ENCODE peak calls at places on chromosomes 12 and 14, in eight cellular contexts. Y, N, E, J, X, T, S and R are unnamed samples.

GRCh38 chr12:51265024-51265423 is 5.2 kb downstream of the SMAGP start:
- DNase-seq in S (no peak), T (no peak), X (no peak), Y (no peak), E (peak; percentile 24), J (no peak), N (no peak), R (no peak)

GRCh38 chr12:66176105-66176504 is 6.3 kb upstream of the TMBIM4 start:
- DNase-seq in S (no peak), E (no peak), T (no peak), Y (no peak), X (no peak), J (no peak), N (no peak), R (no peak)

GRCh38 chr14:103552011-103552797 is 10.3 kb downstream of the BAG5 start:
- DNase-seq in S (no peak), E (no peak), Y (no peak), X (no peak), T (peak; percentile 22), J (no peak), N (peak; percentile 42), R (no peak)

GRCh38 chr12:64457036-64457435 is 5.1 kb downstream of the TBK1 start:
- DNase-seq in N (no peak), T (no peak), Y (no peak), S (no peak), J (no peak), X (peak; percentile 81), E (no peak), R (no peak)

GRCh38 chr14:72613196-72613974 is 280.5 kb downstream of the DPF3 start:
- DNase-seq in T (peak; percentile 77), Y (no peak), X (peak; percentile 52), E (no peak), N (peak; percentile 41), S (peak; percentile 61), J (peak; percentile 80), R (no peak)

GRCh38 chr14:45177081-45177480 is 41.4 kb downstream of the FANCM start:
- DNase-seq in E (no peak), T (no peak), X (peak; percentile 51), S (no peak), J (no peak), Y (no peak), N (no peak), R (no peak)

GRCh38 chr12:106227641-106228319 is 20.0 kb downstream of the CKAP4 start:
- DNase-seq in T (peak; percentile 27), S (no peak), J (peak; percentile 59), N (no peak), X (peak; percentile 55), E (no peak), Y (no peak), R (no peak)

GRCh38 chr14:80264698-80265097 is 53.4 kb upstream of the DIO2 start:
- DNase-seq in E (no peak), T (no peak), J (no peak), X (no peak), S (no peak), N (no peak), Y (no peak), R (no peak)

GRCh38 chr12:28190321-28191017 is at the start of gene CCDC91:
- DNase-seq in E (peak; percentile 60), J (peak; percentile 88), Y (peak; percentile 69), S (peak; percentile 85), N (peak; percentile 84), X (peak; percentile 94), T (peak; percentile 92), R (peak; percentile 45)

GRCh38 chr12:89352492-89353187 is at the start of gene DUSP6:
- DNase-seq in S (peak; percentile 92), E (no peak), X (peak; percentile 100), J (peak; percentile 92), N (peak; percentile 89), T (peak; percentile 96), Y (peak; percentile 98), R (peak; percentile 80)

GRCh38 chr12:93851245-93851665 is 174.1 kb downstream of the CRADD start:
- DNase-seq in S (no peak), E (no peak), X (peak; percentile 85), T (no peak), Y (no peak), J (no peak), N (no peak), R (no peak)

GRCh38 chr12:130335517-130336392 is 1.9 kb upstream of the PIWIL1 start:
- DNase-seq in N (peak; percentile 26), X (peak; percentile 71), T (peak; percentile 60), S (peak; percentile 88), J (no peak), E (peak; percentile 3), Y (peak; percentile 49), R (no peak)

GRCh38 chr12:8018666-8019581 is 13.6 kb upstream of the FOXJ2 start:
- DNase-seq in S (no peak), J (no peak), T (no peak), E (no peak), N (no peak), X (peak; percentile 92), Y (no peak), R (no peak)

GRCh38 chr14:93234798-93235197 is 27.7 kb downstream of the UBR7 start:
- DNase-seq in J (no peak), Y (peak; percentile 34), T (peak; percentile 19), N (no peak), S (no peak), E (no peak), X (no peak), R (no peak)

GRCh38 chr14:21268612-21269251 is 510 bp downstream of the HNRNPC start:
- DNase-seq in X (peak; percentile 76), T (peak; percentile 27), N (peak; percentile 44), E (no peak), S (peak; percentile 61), Y (no peak), J (peak; percentile 30), R (no peak)

GRCh38 chr12:51238510-51239334 is at the start of gene DAZAP2:
- DNase-seq in J (peak; percentile 98), E (peak; percentile 88), S (peak; percentile 88), Y (peak; percentile 94), N (peak; percentile 96), X (peak; percentile 98), T (peak; percentile 99), R (peak; percentile 76)

GRCh38 chr14:39060818-39061437 is 42.1 kb downstream of the SEC23A start:
- DNase-seq in X (no peak), E (peak; percentile 42), N (no peak), Y (no peak), S (no peak), J (no peak), T (no peak), R (no peak)

DNA sequence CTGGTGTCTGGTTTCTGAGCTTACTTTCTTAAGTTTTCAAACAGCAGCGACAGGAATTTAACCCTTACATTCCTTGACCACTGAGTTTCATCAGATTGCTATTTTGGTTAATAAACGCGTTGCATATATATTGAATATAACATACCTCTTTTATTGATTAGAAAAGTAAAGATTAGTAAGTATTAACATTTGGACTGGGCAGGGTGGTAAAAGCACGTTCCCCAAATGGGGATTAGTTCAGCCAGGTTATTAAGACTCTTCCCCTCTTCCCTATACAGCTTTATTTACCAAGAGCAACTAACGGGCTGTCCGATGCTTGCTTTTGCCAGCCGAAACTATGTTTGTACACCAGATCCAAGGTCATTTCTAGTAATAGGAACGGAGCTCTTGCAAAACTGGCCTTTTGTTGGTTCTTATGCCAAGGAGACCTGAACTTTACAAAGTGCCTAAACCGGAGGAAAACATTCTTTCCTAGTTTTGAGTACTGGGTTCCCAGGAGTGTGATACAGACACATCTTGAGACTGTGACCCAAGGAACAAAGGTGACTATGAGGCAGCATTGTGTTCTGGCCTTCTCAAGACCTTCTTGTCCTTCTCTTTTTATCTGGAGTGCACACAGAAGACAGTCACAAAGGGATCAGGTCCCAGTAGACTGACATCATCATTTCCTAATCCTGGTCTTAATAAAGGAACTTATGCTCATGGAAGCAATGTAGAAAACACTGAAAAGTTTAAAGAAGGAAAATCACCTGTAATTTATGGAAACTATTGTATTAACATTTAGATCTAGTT is 2.6 kb downstream of the GLRX5 start:
- DNase-seq in S (no peak), E (no peak), T (no peak), N (no peak), Y (no peak), X (no peak), J (no peak), R (no peak)
- H3K4me3 ChIP-seq in S (no peak overlapping the region), E (peak overlapping the region; percentile 90), T (no peak overlapping the region), N (no peak overlapping the region), Y (no peak overlapping the region), X (peak overlapping the region; percentile 90), J (no peak overlapping the region), R (no peak overlapping the region)

GRCh38 chr12:57047981-57048380 is 1.9 kb downstream of the MYO1A start:
- DNase-seq in S (no peak), N (no peak), E (no peak), J (no peak), T (no peak), Y (no peak), X (no peak), R (no peak)

GRCh38 chr12:57046947-57047890 is 2.7 kb downstream of the MYO1A start:
- DNase-seq in J (no peak), Y (no peak), X (peak; percentile 94), T (no peak), N (no peak), S (no peak), E (no peak), R (no peak)

GRCh38 chr12:57049047-57049446 is 882 bp downstream of the MYO1A start:
- DNase-seq in S (no peak), J (no peak), T (no peak), N (no peak), X (no peak), E (no peak), Y (no peak), R (no peak)

GRCh38 chr12:57049890-57050289 is at the start of gene MYO1A:
- DNase-seq in J (peak; percentile 34), T (no peak), N (no peak), S (no peak), Y (no peak), X (peak; percentile 32), E (no peak), R (no peak)

DNA sequence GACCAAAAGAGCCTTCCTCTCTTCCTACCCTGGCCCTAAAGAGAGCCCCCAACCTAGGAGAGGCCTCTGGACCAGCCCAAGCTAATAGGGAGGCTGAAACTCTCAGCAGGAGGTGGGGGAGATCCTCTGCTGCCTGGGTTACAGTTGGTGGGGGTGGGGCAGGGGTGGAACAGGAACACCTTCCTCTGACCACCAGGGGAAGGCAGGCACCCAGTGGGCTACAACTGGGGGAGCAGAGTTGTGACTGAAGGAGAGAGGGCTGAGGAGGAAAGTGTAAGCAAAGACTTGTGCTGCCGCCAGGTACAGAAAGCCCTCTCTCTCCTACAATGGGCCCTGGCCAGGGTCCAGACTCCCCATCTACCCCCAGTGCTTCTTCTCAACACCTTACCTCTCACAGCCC is 1.5 kb downstream of the MYO1A start:
- DNase-seq in E (no peak), S (no peak), Y (no peak), X (peak; percentile 88), J (no peak), N (no peak), T (no peak), R (no peak)
- TF ChIP-seq CTCF in E (no peak), S (no peak), Y (no peak), X (no peak), J (no peak), N (no peak), T (no peak), R (no peak)

GRCh38 chr12:116525418-116526001 is 33.7 kb upstream of the MAP1LC3B2 start:
- DNase-seq in S (peak; percentile 68), X (no peak), N (peak; percentile 90), Y (peak; percentile 72), J (peak; percentile 80), E (no peak), T (peak; percentile 90), R (no peak)
- TF ChIP-seq POLR2A in S (no peak), X (no peak), N (no peak), Y (no peak), J (no peak), E (no peak), T (no peak), R (no peak)

GRCh38 chr14:89364316-89364715 is 52.7 kb downstream of the FOXN3 start:
- DNase-seq in X (no peak), S (no peak), J (no peak), E (no peak), N (no peak), Y (no peak), T (no peak), R (no peak)
- H3K4me3 ChIP-seq in X (no peak overlapping the region), S (no peak overlapping the region), J (no peak overlapping the region), E (peak overlapping the region; percentile 59), N (no peak overlapping the region), Y (no peak overlapping the region), T (no peak overlapping the region), R (no peak overlapping the region)